ENCODE peak calls at places on chromosomes 2 and 18, in four cellular contexts. One of them, this sample, is unnamed.

GRCh38 chr2:110929528-110929927 is 191.2 kb upstream of the BCL2L11 start:
- DNase-seq in IMR-90: no peak
- DNase-seq in Karpas-422: no peak
- DNase-seq in GM23248: no peak
- DNase-seq in this sample: no peak

GRCh38 chr2:62473428-62473827 is 32.6 kb downstream of the TMEM17 start:
- DNase-seq in IMR-90: no peak
- DNase-seq in GM23248: no peak
- DNase-seq in Karpas-422: no peak
- DNase-seq in this sample: no peak

GRCh38 chr2:108583903-108584520 is 49.7 kb downstream of the LIMS1 start:
- DNase-seq in GM23248: peak
- DNase-seq in Karpas-422: peak
- DNase-seq in IMR-90: peak
- DNase-seq in this sample: peak

GRCh38 chr2:134133622-134134312 is 120.1 kb upstream of the MGAT5 start:
- DNase-seq in GM23248: no peak
- DNase-seq in Karpas-422: no peak
- DNase-seq in IMR-90: no peak
- DNase-seq in this sample: no peak

GRCh38 chr2:99656938-99657337 is 167.1 kb upstream of the REV1 start:
- DNase-seq in IMR-90: no peak
- DNase-seq in GM23248: no peak
- DNase-seq in Karpas-422: no peak
- DNase-seq in this sample: no peak

GRCh38 chr2:191180712-191181111 is 29.9 kb upstream of the STAT4 start:
- DNase-seq in IMR-90: peak
- DNase-seq in Karpas-422: no peak
- DNase-seq in GM23248: peak
- DNase-seq in this sample: no peak

GRCh38 chr2:57726294-57726693 is 320.3 kb upstream of the VRK2 start:
- DNase-seq in IMR-90: no peak
- DNase-seq in GM23248: no peak
- DNase-seq in Karpas-422: no peak
- DNase-seq in this sample: no peak

GRCh38 chr2:31137211-31138036 is 816 bp downstream of the GALNT14 start:
- DNase-seq in GM23248: peak
- DNase-seq in Karpas-422: no peak
- DNase-seq in IMR-90: no peak
- DNase-seq in this sample: peak

GRCh38 chr2:113876503-113877387 is 13.1 kb upstream of the ACTR3 start:
- DNase-seq in GM23248: no peak
- DNase-seq in Karpas-422: no peak
- DNase-seq in IMR-90: no peak
- DNase-seq in this sample: no peak

GRCh38 chr2:11579867-11580659 is 46.2 kb downstream of the GREB1 start:
- DNase-seq in GM23248: no peak
- DNase-seq in IMR-90: no peak
- DNase-seq in Karpas-422: peak
- DNase-seq in this sample: no peak

GRCh38 chr2:59301466-59302402 is 1060.6 kb upstream of the FANCL start:
- DNase-seq in GM23248: peak
- DNase-seq in Karpas-422: peak
- DNase-seq in IMR-90: peak
- DNase-seq in this sample: peak

GRCh38 chr2:218406949-218407703 is 7.5 kb downstream of the CTDSP1 start:
- DNase-seq in IMR-90: peak
- DNase-seq in Karpas-422: peak
- DNase-seq in GM23248: peak
- DNase-seq in this sample: no peak

GRCh38 chr18:58370662-58371061 is 258.2 kb downstream of the ALPK2 start:
- DNase-seq in IMR-90: no peak
- DNase-seq in GM23248: no peak
- DNase-seq in Karpas-422: no peak
- DNase-seq in this sample: no peak

GRCh38 chr2:1653137-1653789 is 91.1 kb downstream of the PXDN start:
- DNase-seq in GM23248: peak
- DNase-seq in IMR-90: peak
- DNase-seq in Karpas-422: no peak
- DNase-seq in this sample: no peak

GRCh38 chr2:222298311-222299150 is at the start of gene PAX3:
- DNase-seq in IMR-90: no peak
- DNase-seq in GM23248: no peak
- DNase-seq in Karpas-422: no peak
- DNase-seq in this sample: no peak

GRCh38 chr18:9906407-9906955 is 7.3 kb upstream of the VAPA start:
- DNase-seq in GM23248: no peak
- DNase-seq in Karpas-422: no peak
- DNase-seq in IMR-90: no peak
- DNase-seq in this sample: no peak

GRCh38 chr2:108893277-108893676 is 95.7 kb downstream of the EDAR start:
- DNase-seq in Karpas-422: no peak
- DNase-seq in IMR-90: no peak
- DNase-seq in GM23248: no peak
- DNase-seq in this sample: no peak

GRCh38 chr2:171957061-171957460 is 34.8 kb downstream of the HAT1 start:
- DNase-seq in IMR-90: no peak
- DNase-seq in GM23248: peak
- DNase-seq in Karpas-422: peak
- DNase-seq in this sample: no peak

GRCh38 chr2:105885456-105885855 is 140.7 kb downstream of the NCK2 start:
- DNase-seq in GM23248: no peak
- DNase-seq in Karpas-422: no peak
- DNase-seq in IMR-90: no peak
- DNase-seq in this sample: peak

GRCh38 chr2:232292395-232293154 is 86.0 kb upstream of the ALPP start:
- DNase-seq in Karpas-422: peak
- DNase-seq in IMR-90: peak
- DNase-seq in GM23248: peak
- DNase-seq in this sample: peak

GRCh38 chr18:74217476-74218143 is 69.3 kb downstream of the TIMM21 start:
- DNase-seq in Karpas-422: no peak
- DNase-seq in IMR-90: no peak
- DNase-seq in GM23248: no peak
- DNase-seq in this sample: no peak

GRCh38 chr18:23872701-23873550 is 141.6 kb upstream of the TTC39C start:
- DNase-seq in IMR-90: no peak
- DNase-seq in GM23248: no peak
- DNase-seq in Karpas-422: no peak
- DNase-seq in this sample: no peak

DNA sequence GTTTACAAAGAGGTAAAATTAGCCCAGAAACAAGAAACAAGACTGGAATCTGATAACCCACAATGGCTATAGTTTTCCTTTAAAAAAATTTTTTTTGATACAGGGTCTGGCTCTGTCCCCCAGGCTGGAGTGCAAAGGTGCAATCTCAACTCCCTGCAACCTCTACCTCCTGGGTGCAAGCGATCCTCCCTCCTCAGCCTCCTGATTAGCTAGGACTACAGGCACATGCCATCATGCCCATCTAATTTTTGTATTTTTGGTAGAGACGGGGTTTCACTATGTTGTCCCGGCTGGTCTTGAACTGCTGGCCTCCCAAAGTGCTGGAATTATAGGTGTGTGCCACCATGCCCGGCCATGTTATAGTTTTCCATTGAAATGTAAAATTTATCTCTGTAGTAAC is 12.3 kb upstream of the PARD6G start:
- DNase-seq in IMR-90: no peak
- DNase-seq in GM23248: no peak
- DNase-seq in Karpas-422: no peak
- DNase-seq in this sample: no peak
- H3K9ac ChIP-seq in IMR-90: no peak
- H3K9ac ChIP-seq in GM23248: no peak
- H3K9ac ChIP-seq in Karpas-422: no peak
- H3K9ac ChIP-seq in this sample: no peak

DNA sequence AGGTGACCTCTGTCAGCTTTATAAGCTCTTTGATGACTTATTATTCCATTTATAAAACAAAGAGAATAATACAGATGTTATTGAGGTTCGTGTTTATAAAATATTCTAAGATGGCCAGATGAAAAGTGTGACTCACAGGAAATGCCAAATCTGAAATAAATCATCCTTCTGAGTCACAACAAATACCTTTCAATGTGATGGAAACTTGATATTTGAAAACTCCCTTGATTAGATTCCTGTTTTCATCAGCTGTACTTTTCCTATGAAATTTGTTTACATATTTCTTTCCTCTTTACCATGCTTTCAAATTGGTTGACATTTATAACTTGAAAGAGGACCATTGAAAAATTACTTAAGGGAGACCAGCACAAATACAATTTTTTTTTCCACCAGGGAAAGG is 30.6 kb upstream of the PPP1R1C start:
- DNase-seq in IMR-90: peak
- DNase-seq in GM23248: peak
- DNase-seq in Karpas-422: no peak
- DNase-seq in this sample: no peak
- H3K9ac ChIP-seq in IMR-90: no peak
- H3K9ac ChIP-seq in GM23248: no peak
- H3K9ac ChIP-seq in Karpas-422: no peak
- H3K9ac ChIP-seq in this sample: no peak

DNA sequence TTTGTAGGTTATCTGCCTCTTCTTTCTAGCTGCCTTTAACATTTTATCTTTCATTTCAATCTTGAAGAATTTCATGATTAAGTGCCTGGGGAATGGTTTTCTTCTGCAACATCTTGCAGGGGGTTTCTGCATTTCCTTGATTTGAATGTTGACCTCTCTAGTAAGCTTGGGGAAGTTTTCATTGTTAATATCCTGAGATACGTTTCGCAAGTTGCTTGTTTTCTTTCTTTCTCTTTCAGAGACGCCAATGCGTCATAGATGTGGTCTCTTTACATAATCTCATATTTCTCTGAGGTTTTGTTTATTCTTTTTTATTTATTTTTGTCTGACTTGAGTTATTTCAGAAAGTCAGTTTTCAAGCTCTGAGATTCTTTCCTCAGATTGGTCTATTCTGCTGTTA is 225.7 kb downstream of the XIRP2 start:
- DNase-seq in IMR-90: peak
- DNase-seq in GM23248: no peak
- DNase-seq in Karpas-422: no peak
- DNase-seq in this sample: no peak
- H3K9ac ChIP-seq in IMR-90: no peak
- H3K9ac ChIP-seq in GM23248: no peak
- H3K9ac ChIP-seq in Karpas-422: no peak
- H3K9ac ChIP-seq in this sample: no peak

GRCh38 chr2:118670868-118671267 is 176.6 kb downstream of the EN1 start:
- DNase-seq in IMR-90: peak
- DNase-seq in Karpas-422: no peak
- DNase-seq in GM23248: peak
- DNase-seq in this sample: no peak
- H3K9ac ChIP-seq in IMR-90: no peak
- H3K9ac ChIP-seq in Karpas-422: no peak
- H3K9ac ChIP-seq in GM23248: peak
- H3K9ac ChIP-seq in this sample: no peak

GRCh38 chr2:156331572-156332451 is 709 bp downstream of the NR4A2 start:
- DNase-seq in GM23248: peak
- DNase-seq in IMR-90: peak
- DNase-seq in Karpas-422: no peak
- DNase-seq in this sample: no peak
- H3K9ac ChIP-seq in GM23248: peak
- H3K9ac ChIP-seq in IMR-90: peak
- H3K9ac ChIP-seq in Karpas-422: no peak
- H3K9ac ChIP-seq in this sample: peak

GRCh38 chr18:76518543-76519155 is 23.6 kb upstream of the ZNF516 start:
- DNase-seq in GM23248: peak
- DNase-seq in IMR-90: peak
- DNase-seq in Karpas-422: peak
- DNase-seq in this sample: no peak
- H3K9ac ChIP-seq in GM23248: peak
- H3K9ac ChIP-seq in IMR-90: peak
- H3K9ac ChIP-seq in Karpas-422: peak
- H3K9ac ChIP-seq in this sample: no peak

This sample was measured in MM.1S.